ENCODE peak calls at places on chromosomes 16 and 17, in nine cellular contexts. One of them, this sample, is unnamed.
A peak's percentile ranks its signal among the peaks of the same experiment; 100 is the strongest.

GRCh38 chr16:50196736-50197135 is 43.6 kb downstream of the TENT4B start:
- DNase-seq in HCT116: no peak
- DNase-seq in spleen: no peak
- DNase-seq in body of pancreas: no peak
- DNase-seq in ovary: no peak
- DNase-seq in transverse colon: no peak
- DNase-seq in thyroid gland: no peak
- DNase-seq in sigmoid colon: no peak
- DNase-seq in stomach: no peak
- DNase-seq in this sample: no peak

GRCh38 chr16:31712064-31712540 is 161.5 kb upstream of the ZNF267 start:
- DNase-seq in HCT116: no peak
- DNase-seq in spleen: no peak
- DNase-seq in body of pancreas: peak; percentile 47
- DNase-seq in ovary: no peak
- DNase-seq in transverse colon: no peak
- DNase-seq in thyroid gland: no peak
- DNase-seq in sigmoid colon: no peak
- DNase-seq in stomach: no peak
- DNase-seq in this sample: no peak

GRCh38 chr17:80270836-80271235 is 10.2 kb downstream of the RNF213 start:
- DNase-seq in HCT116: no peak
- DNase-seq in spleen: no peak
- DNase-seq in body of pancreas: no peak
- DNase-seq in ovary: no peak
- DNase-seq in transverse colon: no peak
- DNase-seq in thyroid gland: no peak
- DNase-seq in sigmoid colon: no peak
- DNase-seq in stomach: no peak
- DNase-seq in this sample: no peak

GRCh38 chr17:76940738-76941350 is 72.6 kb downstream of the MGAT5B start:
- DNase-seq in HCT116: no peak
- DNase-seq in spleen: no peak
- DNase-seq in body of pancreas: no peak
- DNase-seq in ovary: no peak
- DNase-seq in transverse colon: no peak
- DNase-seq in thyroid gland: no peak
- DNase-seq in sigmoid colon: no peak
- DNase-seq in stomach: no peak
- DNase-seq in this sample: no peak

GRCh38 chr17:77781536-77781935 is 177.0 kb upstream of the TNRC6C start:
- DNase-seq in HCT116: no peak
- DNase-seq in spleen: no peak
- DNase-seq in body of pancreas: no peak
- DNase-seq in ovary: no peak
- DNase-seq in transverse colon: no peak
- DNase-seq in thyroid gland: no peak
- DNase-seq in sigmoid colon: no peak
- DNase-seq in stomach: no peak
- DNase-seq in this sample: no peak

GRCh38 chr16:20383106-20384029 is 21.2 kb downstream of the PDILT start:
- DNase-seq in HCT116: peak; percentile 71
- DNase-seq in spleen: no peak
- DNase-seq in body of pancreas: peak; percentile 88
- DNase-seq in ovary: peak; percentile 61
- DNase-seq in transverse colon: peak; percentile 47
- DNase-seq in thyroid gland: peak; percentile 60
- DNase-seq in sigmoid colon: peak; percentile 74
- DNase-seq in stomach: peak; percentile 55
- DNase-seq in this sample: peak; percentile 66

GRCh38 chr17:31538080-31538762 is 146.7 kb downstream of the RAB11FIP4 start:
- DNase-seq in HCT116: no peak
- DNase-seq in spleen: peak; percentile 86
- DNase-seq in body of pancreas: no peak
- DNase-seq in ovary: no peak
- DNase-seq in transverse colon: peak; percentile 66
- DNase-seq in thyroid gland: peak; percentile 71
- DNase-seq in sigmoid colon: no peak
- DNase-seq in stomach: no peak
- DNase-seq in this sample: no peak

GRCh38 chr16:54402270-54402669 is 115.7 kb upstream of the IRX3 start:
- DNase-seq in HCT116: no peak
- DNase-seq in spleen: no peak
- DNase-seq in body of pancreas: no peak
- DNase-seq in ovary: no peak
- DNase-seq in transverse colon: no peak
- DNase-seq in thyroid gland: no peak
- DNase-seq in sigmoid colon: no peak
- DNase-seq in stomach: no peak
- DNase-seq in this sample: no peak

GRCh38 chr17:27612160-27612767 is 18.7 kb upstream of the LGALS9 start:
- DNase-seq in HCT116: no peak
- DNase-seq in spleen: no peak
- DNase-seq in body of pancreas: no peak
- DNase-seq in ovary: no peak
- DNase-seq in transverse colon: no peak
- DNase-seq in thyroid gland: no peak
- DNase-seq in sigmoid colon: no peak
- DNase-seq in stomach: no peak
- DNase-seq in this sample: no peak

GRCh38 chr17:40615295-40615988 is 32.2 kb downstream of the SMARCE1 start:
- DNase-seq in HCT116: peak; percentile 69
- DNase-seq in spleen: no peak
- DNase-seq in body of pancreas: peak; percentile 66
- DNase-seq in ovary: peak; percentile 60
- DNase-seq in transverse colon: peak; percentile 59
- DNase-seq in thyroid gland: peak; percentile 57
- DNase-seq in sigmoid colon: no peak
- DNase-seq in stomach: peak; percentile 57
- DNase-seq in this sample: no peak

GRCh38 chr16:88995194-88995593 is 18.2 kb upstream of the CBFA2T3 start:
- DNase-seq in HCT116: no peak
- DNase-seq in spleen: no peak
- DNase-seq in body of pancreas: no peak
- DNase-seq in ovary: no peak
- DNase-seq in transverse colon: no peak
- DNase-seq in thyroid gland: no peak
- DNase-seq in sigmoid colon: no peak
- DNase-seq in stomach: no peak
- DNase-seq in this sample: no peak

GRCh38 chr17:55706808-55707773 is 15.6 kb downstream of the TMEM100 start:
- DNase-seq in HCT116: no peak
- DNase-seq in spleen: no peak
- DNase-seq in body of pancreas: no peak
- DNase-seq in ovary: no peak
- DNase-seq in transverse colon: no peak
- DNase-seq in thyroid gland: no peak
- DNase-seq in sigmoid colon: no peak
- DNase-seq in stomach: no peak
- DNase-seq in this sample: no peak

GRCh38 chr17:61532818-61533217 is 58.2 kb downstream of the NACA2 start:
- DNase-seq in HCT116: no peak
- DNase-seq in spleen: no peak
- DNase-seq in body of pancreas: no peak
- DNase-seq in ovary: no peak
- DNase-seq in transverse colon: no peak
- DNase-seq in thyroid gland: no peak
- DNase-seq in sigmoid colon: no peak
- DNase-seq in stomach: no peak
- DNase-seq in this sample: no peak

GRCh38 chr16:70694088-70694487 is 8.2 kb upstream of the MTSS2 start:
- DNase-seq in HCT116: no peak
- DNase-seq in spleen: no peak
- DNase-seq in body of pancreas: no peak
- DNase-seq in ovary: no peak
- DNase-seq in transverse colon: peak; percentile 41
- DNase-seq in thyroid gland: no peak
- DNase-seq in sigmoid colon: no peak
- DNase-seq in stomach: no peak
- DNase-seq in this sample: no peak

GRCh38 chr16:67841198-67841815 is 813 bp upstream of the THAP11 start:
- DNase-seq in HCT116: no peak
- DNase-seq in spleen: no peak
- DNase-seq in body of pancreas: no peak
- DNase-seq in ovary: no peak
- DNase-seq in transverse colon: no peak
- DNase-seq in thyroid gland: no peak
- DNase-seq in sigmoid colon: no peak
- DNase-seq in stomach: no peak
- DNase-seq in this sample: no peak

GRCh38 chr17:66952031-66952524 is 12.4 kb upstream of the CACNG4 start:
- DNase-seq in HCT116: peak; percentile 99
- DNase-seq in spleen: no peak
- DNase-seq in body of pancreas: peak; percentile 55
- DNase-seq in ovary: no peak
- DNase-seq in transverse colon: peak; percentile 66
- DNase-seq in thyroid gland: peak; percentile 85
- DNase-seq in sigmoid colon: no peak
- DNase-seq in stomach: peak; percentile 71
- DNase-seq in this sample: no peak

DNA sequence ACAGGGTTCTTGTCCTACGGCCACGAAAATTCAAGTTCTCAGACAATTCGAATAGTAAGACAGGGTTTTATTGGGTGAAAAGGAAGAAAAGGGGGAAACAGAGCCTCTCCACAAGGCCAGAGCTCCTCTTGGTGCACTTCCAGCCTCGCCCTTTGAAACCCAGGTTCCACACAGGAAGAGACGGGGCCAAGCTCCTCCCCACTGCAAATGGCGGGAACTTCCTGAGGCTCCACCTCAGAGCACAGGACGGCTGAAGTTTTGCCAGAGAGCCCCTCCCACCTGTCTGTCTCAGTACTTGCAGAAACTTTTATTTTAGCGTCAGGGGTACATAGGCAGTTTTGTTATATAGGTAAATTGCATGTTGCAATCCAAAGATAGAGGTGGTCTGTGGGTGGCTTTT is 165.7 kb upstream of the CDH8 start:
- DNase-seq in HCT116: no peak
- DNase-seq in spleen: no peak
- DNase-seq in body of pancreas: no peak
- DNase-seq in ovary: no peak
- DNase-seq in transverse colon: no peak
- DNase-seq in thyroid gland: no peak
- DNase-seq in sigmoid colon: no peak
- DNase-seq in stomach: no peak
- DNase-seq in this sample: no peak
- H3K9me3 ChIP-seq in HCT116: peaks cover 6% of the 10 kb centered on the region
- H3K9me3 ChIP-seq in spleen: no peaks in the 10 kb centered on the region
- H3K9me3 ChIP-seq in body of pancreas: no peaks in the 10 kb centered on the region
- H3K9me3 ChIP-seq in ovary: no peaks in the 10 kb centered on the region
- H3K9me3 ChIP-seq in transverse colon: no peaks in the 10 kb centered on the region
- H3K9me3 ChIP-seq in thyroid gland: no peaks in the 10 kb centered on the region
- H3K9me3 ChIP-seq in sigmoid colon: no peaks in the 10 kb centered on the region
- H3K9me3 ChIP-seq in stomach: no peaks in the 10 kb centered on the region
- H3K9me3 ChIP-seq in this sample: no peaks in the 10 kb centered on the region

DNA sequence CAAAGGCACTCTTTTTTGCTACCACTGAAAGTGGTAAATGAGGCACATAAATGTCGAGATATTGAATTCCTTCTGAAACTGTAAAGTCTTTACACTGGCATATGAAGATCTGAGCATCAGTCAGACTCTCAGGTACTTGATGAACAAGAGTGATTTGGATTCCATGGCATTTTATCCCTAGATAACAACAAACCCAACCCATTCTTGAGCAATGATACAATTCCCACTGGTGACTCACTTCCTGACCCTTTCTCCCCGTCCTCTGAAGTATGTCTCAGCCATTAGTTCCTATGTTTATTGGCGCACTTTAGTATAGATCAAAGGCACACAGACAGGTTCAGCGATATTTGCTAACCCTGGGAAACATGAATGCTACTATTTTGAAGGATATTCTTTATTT is 147.0 kb upstream of the RBFOX1 start:
- DNase-seq in HCT116: no peak
- DNase-seq in spleen: no peak
- DNase-seq in body of pancreas: no peak
- DNase-seq in ovary: no peak
- DNase-seq in transverse colon: no peak
- DNase-seq in thyroid gland: no peak
- DNase-seq in sigmoid colon: no peak
- DNase-seq in stomach: no peak
- DNase-seq in this sample: no peak
- TF ChIP-seq POLR2A in HCT116: no peak
- TF ChIP-seq POLR2A in spleen: no peak
- TF ChIP-seq POLR2A in body of pancreas: no peak
- TF ChIP-seq POLR2A in ovary: no peak
- TF ChIP-seq POLR2A in transverse colon: no peak
- TF ChIP-seq POLR2A in thyroid gland: no peak
- TF ChIP-seq POLR2A in sigmoid colon: no peak
- TF ChIP-seq POLR2A in stomach: no peak
- TF ChIP-seq POLR2A in this sample: no peak

GRCh38 chr16:59887856-59888255 is 1153.7 kb upstream of the GOT2 start:
- DNase-seq in HCT116: no peak
- DNase-seq in spleen: no peak
- DNase-seq in body of pancreas: no peak
- DNase-seq in ovary: no peak
- DNase-seq in transverse colon: no peak
- DNase-seq in thyroid gland: no peak
- DNase-seq in sigmoid colon: no peak
- DNase-seq in stomach: no peak
- DNase-seq in this sample: no peak

GRCh38 chr16:59892376-59892775 is 1158.3 kb upstream of the GOT2 start:
- DNase-seq in HCT116: no peak
- DNase-seq in spleen: no peak
- DNase-seq in body of pancreas: no peak
- DNase-seq in ovary: no peak
- DNase-seq in transverse colon: no peak
- DNase-seq in thyroid gland: no peak
- DNase-seq in sigmoid colon: no peak
- DNase-seq in stomach: no peak
- DNase-seq in this sample: no peak
- H3K9me3 ChIP-seq in HCT116: peaks cover 7% of the 10 kb centered on the region
- H3K9me3 ChIP-seq in spleen: peaks cover 36% of the 10 kb centered on the region
- H3K9me3 ChIP-seq in body of pancreas: no peaks in the 10 kb centered on the region
- H3K9me3 ChIP-seq in ovary: no peaks in the 10 kb centered on the region
- H3K9me3 ChIP-seq in transverse colon: peaks cover 4% of the 10 kb centered on the region
- H3K9me3 ChIP-seq in thyroid gland: no peaks in the 10 kb centered on the region
- H3K9me3 ChIP-seq in sigmoid colon: no peaks in the 10 kb centered on the region
- H3K9me3 ChIP-seq in stomach: peaks cover 8% of the 10 kb centered on the region
- H3K9me3 ChIP-seq in this sample: peaks cover 15% of the 10 kb centered on the region

DNA sequence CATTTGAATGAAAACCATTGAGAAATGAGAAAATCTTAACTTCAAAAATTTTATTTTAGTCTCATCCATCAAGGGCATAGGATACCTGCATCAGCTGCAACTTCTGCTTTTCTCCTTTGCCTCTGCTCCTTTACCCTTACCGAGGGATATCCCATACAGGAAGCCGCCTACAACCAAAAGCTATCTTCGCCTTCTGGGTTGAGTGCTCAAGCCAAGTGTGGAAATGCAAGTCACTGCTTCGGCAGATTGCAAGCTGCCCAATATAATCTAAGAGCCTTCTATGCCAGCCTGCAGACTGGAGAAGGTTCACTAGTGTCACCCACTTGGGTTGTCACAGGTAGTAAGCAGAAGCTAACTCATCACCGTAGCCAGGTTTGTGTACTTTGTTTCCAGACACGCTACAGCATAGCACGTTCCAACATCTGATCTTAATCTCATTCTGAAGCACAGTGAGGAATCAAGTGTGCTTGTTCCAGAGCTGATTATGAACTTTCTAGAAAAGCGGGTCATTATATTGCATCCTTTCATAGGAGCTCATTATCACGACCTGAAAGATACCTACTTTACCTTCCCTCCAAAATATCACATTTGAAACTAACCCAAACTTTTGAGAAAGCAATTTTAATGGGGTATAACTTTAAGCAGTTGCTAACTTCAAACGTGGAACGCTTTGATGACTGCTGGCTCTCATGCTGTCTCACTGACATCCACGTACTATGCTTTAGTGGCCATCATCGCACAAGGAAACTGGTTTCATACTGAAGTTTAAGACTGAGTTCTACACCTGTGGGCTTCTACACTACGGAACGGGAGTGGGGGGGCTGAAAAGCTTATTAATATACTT is 8.0 kb upstream of the UNK start:
- DNase-seq in HCT116: no peak
- DNase-seq in spleen: peak; percentile 43
- DNase-seq in body of pancreas: no peak
- DNase-seq in ovary: no peak
- DNase-seq in transverse colon: no peak
- DNase-seq in thyroid gland: peak; percentile 58
- DNase-seq in sigmoid colon: peak; percentile 61
- DNase-seq in stomach: no peak
- DNase-seq in this sample: no peak
- TF ChIP-seq POLR2A in HCT116: peak; percentile 45
- TF ChIP-seq POLR2A in spleen: no peak
- TF ChIP-seq POLR2A in body of pancreas: peak; percentile 4
- TF ChIP-seq POLR2A in ovary: no peak
- TF ChIP-seq POLR2A in transverse colon: peak; percentile 5
- TF ChIP-seq POLR2A in thyroid gland: no peak
- TF ChIP-seq POLR2A in sigmoid colon: no peak
- TF ChIP-seq POLR2A in stomach: no peak
- TF ChIP-seq POLR2A in this sample: no peak